ENCODE peak calls at places on chromosomes 16 and 17, in six cellular contexts. Y is cardiac muscle cell, A is foreskin melanocyte, I is left cardiac atrium, V is substantia nigra, W is HTR-8/SVneo. T is an unnamed sample.

GRCh38 chr17:28174352-28175046 is 132.0 kb downstream of the NLK start:
- DNase-seq in V (no peak), A (no peak), I (no peak), Y (peak), W (no peak), T (no peak)

GRCh38 chr17:18015603-18016002 is 23.4 kb downstream of the ATPAF2 start:
- DNase-seq in W (no peak), A (no peak), I (no peak), Y (no peak), V (no peak), T (no peak)

GRCh38 chr17:42568341-42569111 is 1.6 kb downstream of the MLX start:
- DNase-seq in V (no peak), Y (no peak), A (no peak), W (no peak), I (no peak), T (no peak)

GRCh38 chr17:51435641-51436091 is 175.3 kb downstream of the UTP18 start:
- DNase-seq in W (peak), I (peak), V (no peak), Y (peak), A (no peak), T (peak)

GRCh38 chr17:78780335-78780734 is 1.7 kb downstream of the CYTH1 start:
- DNase-seq in V (no peak), A (no peak), W (no peak), Y (no peak), I (no peak), T (no peak)

GRCh38 chr17:67474081-67474661 is 97.1 kb downstream of the PITPNC1 start:
- DNase-seq in W (no peak), I (peak), A (no peak), Y (no peak), V (no peak), T (no peak)

GRCh38 chr17:82317394-82318168 is at the start of gene CD7:
- DNase-seq in W (no peak), V (no peak), A (no peak), I (no peak), Y (no peak), T (no peak)

GRCh38 chr17:16040710-16041251 is 41.2 kb downstream of the TTC19 start:
- DNase-seq in A (peak), W (no peak), V (peak), I (no peak), Y (no peak), T (no peak)

GRCh38 chr16:56269276-56269675 is 78.0 kb downstream of the GNAO1 start:
- DNase-seq in V (no peak), W (no peak), Y (no peak), A (no peak), I (no peak), T (no peak)

GRCh38 chr16:5951486-5951885 is 853.9 kb upstream of the EEF2KMT start:
- DNase-seq in A (no peak), W (no peak), I (no peak), V (no peak), Y (no peak), T (no peak)

GRCh38 chr17:31274252-31274651 is 22.8 kb downstream of the OMG start:
- DNase-seq in Y (no peak), W (peak), I (no peak), A (no peak), V (no peak), T (no peak)

GRCh38 chr17:77645441-77646430 is 312.8 kb upstream of the TNRC6C start:
- DNase-seq in W (peak), A (no peak), V (no peak), Y (no peak), I (no peak), T (no peak)

GRCh38 chr16:22721497-22722100 is 92.4 kb upstream of the HS3ST2 start:
- DNase-seq in A (no peak), W (no peak), I (no peak), V (no peak), Y (no peak), T (no peak)

GRCh38 chr17:8924595-8924994 is 40.9 kb downstream of the PIK3R5 start:
- DNase-seq in W (no peak), V (no peak), A (no peak), Y (no peak), I (no peak), T (no peak)

GRCh38 chr17:2395258-2396170 is 5.3 kb downstream of the MNT start:
- DNase-seq in Y (peak), A (no peak), W (no peak), V (no peak), I (no peak), T (peak)

GRCh38 chr16:58843675-58844074 is 109.6 kb upstream of the GOT2 start:
- DNase-seq in W (peak), I (no peak), A (no peak), V (no peak), Y (peak), T (no peak)

GRCh38 chr17:56948491-56948890 is 12.4 kb downstream of the COIL start:
- DNase-seq in I (no peak), A (no peak), V (no peak), W (no peak), Y (no peak), T (no peak)

T was measured in left lung.